ENCODE peak calls at places on chromosomes 5 and 9, in four cellular contexts. U is right lobe of liver, X is tibial artery, B is adrenal gland. F is an unnamed sample.
A peak's percentile ranks its signal among the peaks of the same experiment; 100 is the strongest.

GRCh38 chr5:121968910-121969607 is 7.3 kb downstream of the SRFBP1 start:
- DNase-seq in B (no peak), X (no peak), U (no peak), F (no peak)

GRCh38 chr5:175731172-175731571 is 73.3 kb downstream of the HRH2 start:
- DNase-seq in X (no peak), B (no peak), U (no peak), F (no peak)

GRCh38 chr5:154278908-154279307 is 88.4 kb downstream of the GALNT10 start:
- DNase-seq in X (no peak), U (no peak), B (no peak), F (no peak)

GRCh38 chr9:6219981-6220380 is 4.4 kb downstream of the IL33 start:
- DNase-seq in X (no peak), B (no peak), U (no peak), F (no peak)

GRCh38 chr5:108260105-108260857 is 121.6 kb downstream of the FBXL17 start:
- DNase-seq in B (peak; percentile 76), X (peak; percentile 74), U (peak; percentile 60), F (peak; percentile 38)

GRCh38 chr5:52580921-52581320 is 206.8 kb upstream of the ITGA1 start:
- DNase-seq in B (peak; percentile 18), U (no peak), X (no peak), F (no peak)

GRCh38 chr9:98121096-98121495 is 2.1 kb upstream of the TRIM14 start:
- DNase-seq in X (no peak), U (no peak), B (no peak), F (no peak)

GRCh38 chr5:78778538-78778937 is 130.0 kb upstream of the LHFPL2 start:
- DNase-seq in U (no peak), X (no peak), B (no peak), F (no peak)

GRCh38 chr5:38994329-38994927 is 79.8 kb downstream of the RICTOR start:
- DNase-seq in X (no peak), U (no peak), B (peak; percentile 48), F (no peak)

GRCh38 chr5:122972877-122973276 is 63.6 kb downstream of the PPIC start:
- DNase-seq in B (no peak), U (no peak), X (no peak), F (no peak)

GRCh38 chr5:119743927-119744326 is 114.6 kb downstream of the FAM170A start:
- DNase-seq in X (no peak), B (no peak), U (no peak), F (no peak)

GRCh38 chr5:33433303-33434255 is 7.2 kb upstream of the TARS1 start:
- DNase-seq in B (no peak), X (no peak), U (no peak), F (no peak)

GRCh38 chr5:11878846-11879245 is 25.4 kb downstream of the CTNND2 start:
- DNase-seq in U (no peak), B (no peak), X (no peak), F (no peak)

GRCh38 chr5:96984506-96985192 is 48.8 kb downstream of the LNPEP start:
- DNase-seq in U (no peak), B (no peak), X (no peak), F (no peak)

DNA sequence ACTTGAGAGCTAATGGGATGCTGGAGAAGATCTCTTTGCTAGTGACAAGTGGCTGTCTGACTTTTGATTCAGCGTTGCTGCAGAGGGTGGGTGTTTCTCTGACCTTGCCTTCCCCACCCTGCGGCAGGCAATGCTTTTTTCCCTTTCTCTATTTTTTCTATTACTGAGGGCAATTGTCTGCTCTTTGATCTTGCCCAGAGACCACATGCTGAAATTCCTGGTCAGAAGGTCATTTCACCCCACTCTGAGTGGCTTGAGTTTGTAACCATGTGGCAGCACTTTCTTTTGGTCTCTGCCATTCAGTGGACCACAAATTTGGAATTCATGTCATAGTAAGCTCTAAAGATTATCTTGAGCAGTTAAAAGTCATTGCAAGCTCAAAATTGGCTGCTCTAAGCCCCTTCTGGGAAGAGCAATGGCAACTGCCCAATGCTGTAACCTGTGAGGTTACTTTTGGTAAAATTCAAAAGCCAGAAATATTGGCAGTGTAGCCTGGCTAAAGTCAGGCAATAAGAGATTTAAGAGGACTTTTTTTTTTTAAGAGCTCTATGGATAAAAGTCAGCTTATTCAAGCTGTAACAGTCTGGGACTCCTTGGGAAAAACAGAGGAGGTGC is 30.4 kb upstream of the MTMR12 start:
- DNase-seq in X (no peak), U (no peak), B (no peak), F (no peak)
- H3K9me3 ChIP-seq in X (no peaks in the 10 kb centered on the region), U (no peaks in the 10 kb centered on the region), B (peaks cover 7% of the 10 kb centered on the region), F (no peaks in the 10 kb centered on the region)

DNA sequence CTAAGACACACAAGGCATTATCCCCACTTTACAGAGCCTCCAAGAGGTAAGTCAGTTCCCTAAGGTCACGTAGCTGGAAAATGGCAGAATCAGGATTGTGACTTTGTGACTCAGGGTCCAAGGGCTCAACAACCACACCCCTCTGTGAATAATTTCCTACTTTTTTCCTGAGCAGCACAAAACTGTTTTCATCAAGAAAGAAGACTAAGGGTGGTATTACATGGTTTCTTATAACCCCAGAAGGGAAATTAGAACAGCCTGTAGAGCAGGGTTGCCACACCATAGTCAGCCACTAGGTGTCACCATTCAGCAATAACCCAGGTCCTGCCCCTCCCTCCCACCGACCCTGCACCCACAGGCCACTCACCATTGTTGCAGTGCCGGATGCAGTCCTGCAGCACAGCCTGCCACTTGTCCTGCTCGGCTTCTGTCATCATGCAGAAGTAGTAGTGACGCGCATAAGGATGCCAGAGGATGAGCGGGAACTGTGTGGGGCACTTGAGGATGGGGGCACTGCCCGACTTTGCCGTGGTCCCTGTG is 72.1 kb downstream of the LRSAM1 start:
- DNase-seq in U (no peak), X (no peak), B (no peak), F (no peak)
- H3K9me3 ChIP-seq in U (no peaks in the 10 kb centered on the region), X (peaks cover 4% of the 10 kb centered on the region), B (no peaks in the 10 kb centered on the region), F (no peaks in the 10 kb centered on the region)

DNA sequence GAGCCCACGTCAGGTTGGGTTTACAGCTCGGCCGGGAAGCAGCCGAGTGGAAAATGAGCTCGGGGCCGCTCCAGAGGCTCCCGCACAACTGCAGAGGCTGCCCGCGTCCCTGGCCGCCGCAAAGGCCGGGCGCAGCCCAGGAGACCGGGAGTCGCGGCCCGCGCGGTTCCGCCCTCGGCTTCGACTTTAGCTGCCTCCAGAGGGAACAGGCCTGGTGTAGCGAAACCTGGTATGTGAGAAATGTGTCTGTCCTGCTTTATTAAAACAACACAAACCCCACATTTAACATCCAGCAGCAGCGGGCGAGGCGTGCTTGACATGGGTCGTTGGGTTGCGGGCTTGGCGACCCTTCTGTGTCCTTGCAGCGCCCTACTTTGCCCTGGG is 66.2 kb downstream of the FOXD1 start:
- DNase-seq in U (no peak), B (no peak), X (no peak), F (no peak)
- H3K9me3 ChIP-seq in U (peaks cover 6% of the 10 kb centered on the region), B (no peaks in the 10 kb centered on the region), X (peaks cover 13% of the 10 kb centered on the region), F (no peaks in the 10 kb centered on the region)

DNA sequence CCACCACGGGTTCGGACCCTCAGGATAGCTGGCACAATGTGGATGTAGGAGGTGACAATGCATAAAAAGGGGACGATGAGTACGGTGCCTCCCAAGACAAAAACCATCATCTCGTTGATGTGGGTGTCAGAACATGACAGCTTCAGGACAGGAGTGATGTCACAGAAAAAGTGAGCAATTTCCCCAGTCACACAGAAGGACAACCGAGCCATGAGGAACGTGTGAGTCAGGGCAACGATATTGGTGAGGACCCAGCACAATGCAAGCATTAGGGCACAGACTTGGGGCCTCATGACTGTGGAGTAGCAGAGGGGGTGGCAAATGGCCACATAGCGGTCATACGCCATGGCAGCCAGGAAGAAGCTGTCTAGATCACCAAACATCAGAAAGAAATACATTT is 491 bp downstream of the OR1N1 start:
- DNase-seq in X (no peak), U (no peak), B (no peak), F (no peak)
- H3K9me3 ChIP-seq in X (no peaks in the 10 kb centered on the region), U (no peaks in the 10 kb centered on the region), B (no peaks in the 10 kb centered on the region), F (no peaks in the 10 kb centered on the region)

GRCh38 chr9:100554935-100555401 is 22.9 kb upstream of the CAVIN4 start:
- DNase-seq in X (no peak), B (no peak), U (no peak), F (no peak)

GRCh38 chr9:100549048-100549447 is 28.8 kb upstream of the CAVIN4 start:
- DNase-seq in X (no peak), B (no peak), U (no peak), F (no peak)
- H3K9me3 ChIP-seq in X (no peaks in the 10 kb centered on the region), B (no peaks in the 10 kb centered on the region), U (no peaks in the 10 kb centered on the region), F (no peaks in the 10 kb centered on the region)

DNA sequence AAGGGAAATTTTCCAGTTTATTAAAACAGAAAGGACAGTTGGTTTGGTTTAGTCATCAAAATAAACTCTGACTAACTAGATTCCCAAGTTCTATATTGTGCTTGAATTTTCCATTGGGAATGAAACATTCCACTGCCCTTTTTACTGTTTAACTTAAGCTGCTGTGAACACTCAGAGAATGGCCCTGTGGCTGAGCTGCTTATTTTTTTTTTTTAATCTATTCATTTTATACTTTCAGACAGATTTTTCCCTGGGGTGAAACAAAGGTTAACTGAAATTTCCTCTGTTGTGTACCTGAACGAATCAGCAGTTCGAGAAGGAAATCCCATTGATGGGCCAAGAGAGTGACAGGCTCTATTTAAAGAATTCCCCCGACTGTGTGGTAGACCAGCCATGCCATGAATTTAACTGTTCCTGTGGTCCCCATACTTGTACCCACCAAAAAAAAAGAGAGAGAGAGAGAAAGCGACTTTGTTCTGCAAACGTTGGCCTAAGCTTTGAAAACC is 138.7 kb upstream of the GRHPR start:
- DNase-seq in X (no peak), B (no peak), U (no peak), F (no peak)
- H3K9me3 ChIP-seq in X (no peaks in the 10 kb centered on the region), B (no peaks in the 10 kb centered on the region), U (no peaks in the 10 kb centered on the region), F (no peaks in the 10 kb centered on the region)

GRCh38 chr5:180043381-180043780 is 28.2 kb downstream of the RNF130 start:
- DNase-seq in X (no peak), B (no peak), U (no peak), F (no peak)
- H3K9me3 ChIP-seq in X (no peaks in the 10 kb centered on the region), B (no peaks in the 10 kb centered on the region), U (no peaks in the 10 kb centered on the region), F (no peaks in the 10 kb centered on the region)